ENCODE peak calls at places on chromosomes 11 and 22, in five cellular contexts. G is hypothalamus, Y is glutamatergic neuron, A is nephron progenitor cell, E is cardiac fibroblast. H is an unnamed sample.

GRCh38 chr22:49753961-49754673 is 73.6 kb downstream of the BRD1 start:
- DNase-seq in G (no peak), E (no peak), A (no peak), Y (no peak), H (no peak)

GRCh38 chr11:21806982-21807749 is 385.7 kb upstream of the ANO5 start:
- DNase-seq in E (peak), G (no peak), A (no peak), Y (no peak), H (no peak)

GRCh38 chr11:1510928-1511327 is 24.3 kb upstream of the MOB2 start:
- DNase-seq in G (no peak), A (no peak), E (no peak), Y (no peak), H (no peak)

GRCh38 chr11:16136792-16137395 is 219.5 kb downstream of the SOX6 start:
- DNase-seq in A (no peak), Y (no peak), G (no peak), E (no peak), H (no peak)

GRCh38 chr11:60934790-60935605 is 10.7 kb downstream of the TMEM132A start:
- DNase-seq in E (no peak), Y (no peak), A (no peak), G (no peak), H (no peak)

GRCh38 chr22:50469377-50470305 is 5.2 kb downstream of the SBF1 start:
- DNase-seq in A (no peak), E (peak), Y (peak), G (no peak), H (peak)

GRCh38 chr11:83192846-83193245 is 666 bp upstream of the ANKRD42 start:
- DNase-seq in E (peak), Y (no peak), G (no peak), A (no peak), H (no peak)

GRCh38 chr11:62337682-62338181 is 484 bp downstream of the ASRGL1 start:
- DNase-seq in E (peak), G (peak), Y (peak), A (peak), H (no peak)

GRCh38 chr11:1448882-1449281 is 37.7 kb downstream of the MOB2 start:
- DNase-seq in Y (no peak), G (no peak), A (no peak), E (no peak), H (no peak)

GRCh38 chr11:86818466-86819282 is 18.3 kb downstream of the PRSS23 start:
- DNase-seq in E (peak), A (no peak), Y (no peak), G (no peak), H (peak)

GRCh38 chr11:109034341-109034696 is 369.4 kb downstream of the DDX10 start:
- DNase-seq in E (peak), G (no peak), Y (no peak), A (no peak), H (no peak)

GRCh38 chr11:77386178-77386577 is 84.7 kb upstream of the GDPD4 start:
- DNase-seq in A (no peak), G (no peak), E (no peak), Y (no peak), H (no peak)

GRCh38 chr11:77205467-77206263 is 77.6 kb downstream of the MYO7A start:
- DNase-seq in Y (peak), A (no peak), E (no peak), G (no peak), H (no peak)

GRCh38 chr11:68212421-68213134 is 518 bp downstream of the KMT5B start:
- DNase-seq in Y (peak), G (no peak), E (peak), A (peak), H (peak)

GRCh38 chr11:74235121-74235520 is 64.0 kb downstream of the PPME1 start:
- DNase-seq in G (no peak), E (no peak), A (no peak), Y (no peak), H (no peak)

GRCh38 chr22:35315141-35315854 is 15.6 kb downstream of the TOM1 start:
- DNase-seq in A (no peak), E (no peak), Y (peak), G (no peak), H (no peak)

GRCh38 chr11:1129666-1130160 is 28.0 kb upstream of the MUC5AC start:
- DNase-seq in G (no peak), Y (no peak), A (no peak), E (no peak), H (no peak)

GRCh38 chr11:7890417-7891179 is 40.5 kb downstream of the OR10A6 start:
- DNase-seq in Y (no peak), E (no peak), G (no peak), A (peak), H (no peak)

GRCh38 chr11:48165426-48165825 is 51.2 kb upstream of the OR4B1 start:
- DNase-seq in A (no peak), G (no peak), E (no peak), Y (no peak), H (no peak)

GRCh38 chr22:20204821-20205220 is 54.0 kb upstream of the CCDC188 start:
- DNase-seq in A (peak), E (no peak), Y (peak), G (no peak), H (no peak)

H was measured in GM19239.